ENCODE peak calls at places on chromosome 17, in five cellular contexts. Q is heart right ventricle, I is neural progenitor cell, J is AG04449, F is NB4. Z is an unnamed sample.

GRCh38 chr17:6472517-6472916 is 28.3 kb downstream of the PIMREG start:
- DNase-seq in I (no peak), Q (no peak), F (no peak), J (no peak), Z (no peak)

GRCh38 chr17:43034623-43035293 is 9.7 kb downstream of the RND2 start:
- DNase-seq in F (no peak), I (no peak), Q (no peak), J (no peak), Z (no peak)

GRCh38 chr17:70355185-70355584 is 185.9 kb downstream of the KCNJ2 start:
- DNase-seq in Q (no peak), F (no peak), I (no peak), J (no peak), Z (no peak)

GRCh38 chr17:17725853-17726720 is 44.8 kb downstream of the RAI1 start:
- DNase-seq in I (peak), Q (no peak), J (no peak), F (peak), Z (no peak)

GRCh38 chr17:43784628-43785101 is 4.4 kb downstream of the CFAP97D1 start:
- DNase-seq in I (no peak), Q (no peak), F (no peak), J (peak), Z (no peak)

GRCh38 chr17:34883106-34884000 is 77.9 kb downstream of the CCT6B start:
- DNase-seq in F (peak), Q (no peak), J (no peak), I (peak), Z (no peak)

GRCh38 chr17:80561541-80562114 is 17.0 kb downstream of the RPTOR start:
- DNase-seq in I (no peak), F (no peak), J (no peak), Q (no peak), Z (no peak)

GRCh38 chr17:29115435-29115834 is 64.8 kb downstream of the MYO18A start:
- DNase-seq in I (no peak), J (no peak), F (no peak), Q (no peak), Z (no peak)

GRCh38 chr17:53736516-53737274 is 86.0 kb upstream of the KIF2B start:
- DNase-seq in J (no peak), F (no peak), Q (no peak), I (no peak), Z (no peak)

GRCh38 chr17:19327039-19327776 is 35.3 kb downstream of the B9D1 start:
- DNase-seq in Q (no peak), J (peak), F (no peak), I (no peak), Z (peak)

GRCh38 chr17:73191443-73192218 is 1.2 kb upstream of the COG1 start:
- DNase-seq in I (peak), J (no peak), F (peak), Q (peak), Z (no peak)

GRCh38 chr17:69170377-69170776 is 28.7 kb upstream of the ABCA6 start:
- DNase-seq in I (no peak), Q (no peak), F (peak), J (no peak), Z (no peak)

GRCh38 chr17:48528153-48528912 is 2.5 kb downstream of the HOXB1 start:
- DNase-seq in I (peak), J (no peak), F (no peak), Q (no peak), Z (no peak)

GRCh38 chr17:38428643-38429371 is 543 bp downstream of the ARHGAP23 start:
- DNase-seq in J (no peak), Q (peak), F (peak), I (peak), Z (peak)

GRCh38 chr17:32865141-32865540 is 11.8 kb downstream of the MYO1D start:
- DNase-seq in F (no peak), I (no peak), J (no peak), Q (no peak), Z (no peak)

GRCh38 chr17:40461036-40461721 is 17.9 kb downstream of the IGFBP4 start:
- DNase-seq in J (no peak), I (no peak), F (no peak), Q (no peak), Z (no peak)

GRCh38 chr17:17758443-17758842 is 77.2 kb downstream of the RAI1 start:
- DNase-seq in J (no peak), I (no peak), Q (no peak), F (no peak), Z (no peak)

GRCh38 chr17:17745476-17746455 is 64.5 kb downstream of the RAI1 start:
- DNase-seq in I (no peak), Q (no peak), J (no peak), F (no peak), Z (no peak)

GRCh38 chr17:57645950-57646686 is 99.0 kb downstream of the CCDC182 start:
- DNase-seq in Q (no peak), I (no peak), F (peak), J (no peak), Z (no peak)

GRCh38 chr17:80855968-80856862 is 135.4 kb upstream of the CHMP6 start:
- DNase-seq in Q (peak), J (peak), F (peak), I (no peak), Z (peak)

GRCh38 chr17:76079577-76080206 is 710 bp downstream of the ZACN start:
- DNase-seq in J (no peak), F (no peak), I (peak), Q (no peak), Z (no peak)
- TF ChIP-seq CTCF in J (no peak), F (no peak), I (peak), Q (no peak), Z (peak)

DNA sequence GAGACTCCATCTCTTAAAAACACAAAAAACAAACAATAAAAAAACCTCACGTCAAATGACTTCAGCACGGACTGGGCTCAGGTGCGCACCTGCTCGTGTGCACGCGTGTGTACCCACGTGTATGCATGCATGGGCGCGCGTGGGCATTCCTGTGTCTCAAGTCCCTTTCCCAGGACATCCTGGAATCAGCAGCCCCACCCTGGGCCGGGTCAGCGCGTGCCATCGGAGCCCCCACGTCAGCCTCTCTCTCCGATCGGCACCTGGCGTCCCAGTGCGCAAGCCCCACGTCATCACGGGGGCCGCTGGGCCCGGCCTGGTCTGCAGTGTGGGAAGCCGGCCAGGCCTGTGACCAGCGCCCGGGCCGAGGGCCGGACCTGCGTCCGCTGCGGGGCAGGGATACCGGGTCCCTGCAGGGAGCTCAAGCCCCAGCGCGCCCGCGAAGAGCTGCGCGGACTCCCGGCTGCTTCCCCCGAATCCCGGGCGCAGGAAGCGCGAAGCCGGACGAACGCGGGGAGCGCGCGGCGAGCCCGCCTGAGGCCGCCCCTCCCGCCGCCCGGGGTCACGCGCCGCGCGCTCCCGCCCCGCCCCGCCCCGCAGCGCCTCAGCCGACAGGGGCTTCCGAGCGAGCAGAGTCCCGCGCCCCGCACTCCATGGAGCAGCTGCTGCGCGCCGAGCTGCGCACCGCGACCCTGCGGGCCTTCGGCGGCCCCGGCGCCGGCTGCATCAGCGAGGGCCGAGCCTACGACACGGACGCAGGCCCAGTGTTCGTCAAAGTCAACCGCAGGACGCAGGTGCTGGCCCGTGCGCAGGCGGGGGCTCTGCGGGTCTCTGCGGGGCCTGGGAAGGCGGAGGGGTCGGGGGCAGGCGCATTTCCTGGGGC is at the start of gene FN3K:
- DNase-seq in F (no peak), J (no peak), Q (peak), I (peak), Z (peak)
- H3K4me3 ChIP-seq in F (no peak), J (peak), Q (peak), I (peak), Z (peak)

DNA sequence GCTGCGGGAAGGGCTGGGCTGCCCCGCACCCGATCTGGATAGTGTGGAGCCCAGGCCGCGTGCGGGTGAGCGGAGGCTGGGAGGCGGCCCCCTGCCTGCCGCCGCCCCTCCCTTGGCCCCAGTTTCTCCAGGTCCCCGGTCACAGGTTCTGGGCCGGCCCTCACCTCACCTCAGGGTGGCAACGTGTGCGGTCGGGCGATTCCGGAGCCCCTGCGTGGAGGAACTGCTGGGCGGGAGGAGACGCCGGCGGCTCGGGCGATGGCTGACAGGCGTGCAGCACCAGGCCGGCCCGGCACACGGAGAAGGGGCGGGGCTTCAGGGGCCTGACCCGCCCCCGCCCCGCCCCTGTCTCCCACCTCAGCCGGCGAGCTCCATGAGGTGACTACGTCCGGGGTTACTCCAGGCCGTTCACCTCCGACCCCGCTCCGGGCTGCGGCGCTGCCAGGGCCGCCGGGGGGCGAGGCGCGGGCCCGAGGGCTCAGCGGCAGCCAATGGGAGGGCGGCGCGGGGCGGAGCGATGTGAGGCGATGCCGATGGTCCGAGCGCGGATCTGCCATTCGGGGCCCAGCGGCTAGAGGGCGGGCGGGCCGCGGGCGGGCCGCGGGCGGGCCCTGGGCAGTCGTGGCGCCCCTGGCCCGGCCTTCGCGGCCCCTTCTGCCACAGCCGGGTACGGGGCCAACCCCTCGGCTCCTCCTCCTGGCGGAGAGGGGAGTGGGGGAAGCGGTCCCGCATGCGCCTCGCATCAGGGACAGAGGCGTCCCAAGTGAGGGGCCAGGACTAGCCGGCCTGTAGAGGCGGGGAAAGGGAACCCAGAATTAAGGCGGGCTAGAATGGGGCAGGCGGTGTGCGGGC is 16.7 kb upstream of the C17orf78 start:
- DNase-seq in I (peak), Q (peak), J (no peak), F (peak), Z (peak)
- TF ChIP-seq CTCF in I (peak), Q (peak), J (peak), F (no peak), Z (peak)

DNA sequence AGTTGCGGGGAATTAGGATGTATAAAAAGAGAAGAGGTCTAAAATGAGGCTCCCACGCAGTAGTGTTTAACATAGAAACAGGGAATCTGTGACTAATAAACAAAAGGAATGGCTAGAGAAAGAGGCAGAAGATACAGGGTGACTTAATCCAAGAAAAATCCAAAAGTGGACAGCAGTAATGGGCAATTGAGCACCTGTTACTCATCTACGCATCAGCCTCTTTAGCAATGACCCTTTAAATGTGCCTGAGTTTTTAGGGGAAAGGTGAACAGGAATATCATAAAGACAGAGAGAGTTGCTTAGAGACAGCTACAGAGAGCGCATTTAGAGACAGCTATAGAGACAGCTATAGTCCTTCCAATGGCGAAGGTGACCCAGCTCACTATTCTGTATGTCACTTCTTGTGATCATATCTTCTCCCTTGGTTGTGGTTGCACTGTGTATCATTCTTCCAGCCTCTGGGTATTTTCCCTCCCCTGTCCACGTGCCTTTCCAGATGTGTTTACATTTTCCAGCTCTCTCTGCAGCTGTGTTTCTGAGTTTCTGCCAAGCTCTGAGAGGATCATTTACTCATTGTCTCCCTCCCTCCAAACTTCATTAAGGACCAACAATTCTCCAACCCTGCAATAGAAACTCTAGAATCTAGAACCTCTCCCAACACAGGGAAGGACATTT is 61.5 kb downstream of the MYOCD start:
- DNase-seq in F (no peak), J (no peak), Q (no peak), I (no peak), Z (no peak)
- H3K4me3 ChIP-seq in F (no peak), J (no peak), Q (no peak), I (no peak), Z (no peak)

DNA sequence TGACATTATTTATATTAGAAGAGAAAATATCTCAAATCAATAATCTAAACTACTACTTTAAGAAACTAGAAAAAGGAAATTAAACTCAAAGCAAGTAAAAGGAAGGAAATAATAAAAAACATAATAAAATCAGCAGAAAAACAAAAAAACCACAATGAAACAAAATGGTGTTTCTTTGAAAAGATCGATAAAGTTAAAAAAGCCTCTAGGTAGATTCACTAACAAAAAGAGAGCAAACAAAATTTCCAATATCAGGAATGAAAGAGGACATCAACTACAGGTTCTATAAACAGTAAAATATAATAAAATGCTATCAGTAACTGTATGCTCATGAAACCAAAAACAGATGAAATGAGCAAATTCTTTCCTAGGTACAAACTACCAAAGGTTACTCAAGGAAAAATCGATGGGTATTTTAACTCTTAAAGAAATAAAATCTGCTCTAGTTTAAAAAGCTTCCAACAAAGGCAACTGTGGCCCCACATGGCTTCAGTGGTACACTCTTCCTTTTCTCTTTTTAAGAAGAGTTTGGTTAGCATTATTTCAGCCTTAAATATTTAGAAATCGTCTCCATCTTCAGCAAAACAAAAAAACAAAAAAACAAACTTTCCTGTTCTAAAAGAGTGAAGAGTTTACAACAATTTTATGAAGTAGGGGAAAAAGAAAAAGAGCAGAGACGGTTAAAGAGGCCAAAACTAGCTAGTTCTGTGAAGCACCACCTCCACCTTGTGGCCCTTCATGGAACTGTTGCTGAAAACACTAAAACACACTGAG is 102.2 kb downstream of the TRIM37 start:
- DNase-seq in I (peak), F (peak), J (no peak), Q (peak), Z (no peak)
- TF ChIP-seq CTCF in I (peak), F (peak), J (peak), Q (peak), Z (peak)

GRCh38 chr17:76726231-76726765 is at the start of gene JMJD6:
- DNase-seq in F (peak), J (peak), I (peak), Q (peak), Z (peak)
- H3K4me3 ChIP-seq in F (peak), J (peak), I (peak), Q (peak), Z (peak)

DNA sequence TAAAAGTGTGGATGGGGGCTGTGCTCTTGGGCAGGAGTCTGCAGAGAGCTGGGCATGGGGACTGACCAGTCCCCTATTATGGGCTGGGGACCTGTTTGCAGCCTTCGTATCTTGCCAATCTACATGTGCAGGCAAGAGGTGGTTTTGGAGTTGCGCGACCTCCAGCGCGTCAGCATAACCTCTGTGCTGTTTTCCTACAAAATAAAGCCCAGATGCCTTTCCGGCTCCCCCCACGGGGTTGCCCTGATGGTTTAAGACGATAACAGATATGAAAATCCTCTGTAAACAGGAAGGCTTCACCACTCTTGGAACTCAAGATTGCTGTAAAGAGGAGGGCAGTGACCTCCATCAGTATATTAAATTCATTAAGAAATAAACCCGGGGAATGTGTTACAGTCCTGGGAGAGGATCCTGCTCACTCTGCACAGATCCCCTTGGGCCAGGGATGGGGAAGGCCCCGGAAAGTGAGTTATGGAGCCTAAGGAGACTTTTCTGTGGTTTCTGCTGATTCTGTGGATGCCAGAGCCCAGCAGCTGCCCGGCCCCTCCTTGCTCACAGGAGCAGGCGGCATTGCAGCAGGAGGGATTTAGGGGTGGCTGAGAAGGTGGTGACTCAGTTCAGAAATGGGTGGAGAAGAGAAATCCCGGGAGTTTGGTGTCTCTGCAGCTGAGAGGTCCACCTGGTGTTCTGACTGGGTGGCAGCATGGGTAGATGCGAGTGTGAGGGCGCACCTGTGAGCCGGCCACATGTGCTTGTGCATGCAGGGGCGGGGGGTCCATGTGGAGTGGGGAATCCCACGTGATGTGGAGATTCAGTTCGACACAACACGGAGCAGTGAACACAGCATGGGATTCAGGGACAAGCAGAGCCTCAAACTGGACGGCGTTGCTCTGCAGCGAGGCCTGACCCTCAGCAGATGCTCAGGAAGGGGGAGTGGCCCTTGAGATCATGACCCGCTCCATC is 16.2 kb upstream of the SPPL2C start:
- DNase-seq in F (peak), I (no peak), J (no peak), Q (no peak), Z (peak)
- TF ChIP-seq CTCF in F (no peak), I (no peak), J (no peak), Q (no peak), Z (peak)

GRCh38 chr17:50057521-50057991 is 1.6 kb downstream of the ITGA3 start:
- DNase-seq in I (no peak), Q (no peak), F (no peak), J (no peak), Z (no peak)

GRCh38 chr17:50058296-50058945 is 2.5 kb downstream of the ITGA3 start:
- DNase-seq in I (no peak), J (no peak), F (no peak), Q (no peak), Z (no peak)

GRCh38 chr17:50060951-50061712 is 5.2 kb downstream of the ITGA3 start:
- DNase-seq in Q (peak), I (no peak), J (no peak), F (no peak), Z (no peak)

GRCh38 chr17:50059759-50060273 is 3.9 kb downstream of the ITGA3 start:
- DNase-seq in F (no peak), J (no peak), Q (no peak), I (no peak), Z (no peak)

GRCh38 chr17:50059256-50059655 is 3.3 kb downstream of the ITGA3 start:
- DNase-seq in Q (no peak), J (no peak), F (no peak), I (no peak), Z (no peak)
- H3K4me3 ChIP-seq in Q (no peak), J (peak), F (no peak), I (no peak), Z (peak)

DNA sequence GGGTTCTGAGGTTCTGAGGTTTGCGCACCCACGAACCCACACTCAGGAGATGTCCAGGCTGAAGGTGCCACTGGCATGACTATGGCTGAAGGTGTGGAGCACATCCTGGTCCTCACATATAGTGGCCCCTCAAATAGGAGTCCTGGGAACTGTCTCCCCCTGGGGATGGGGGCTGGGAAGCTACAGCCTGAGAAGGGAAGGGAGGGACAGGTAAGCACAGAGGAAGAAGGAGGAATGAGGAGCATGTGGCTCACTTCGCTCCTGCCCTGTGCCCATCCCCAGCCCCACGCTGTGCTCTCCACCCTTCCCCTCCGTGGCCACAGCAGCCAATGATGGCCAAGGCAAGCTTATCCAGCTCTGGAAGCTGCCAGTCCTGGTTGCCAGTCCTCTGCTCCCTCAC is 123.9 kb upstream of the LHX1 start:
- DNase-seq in J (no peak), Q (no peak), I (no peak), F (no peak), Z (no peak)
- TF ChIP-seq CTCF in J (no peak), Q (no peak), I (no peak), F (no peak), Z (no peak)

Z was measured in retinal pigment epithelial cell.